ENCODE peak calls at places on chromosomes 3 and 15, in ten cellular contexts. One of them, this sample, is unnamed.

GRCh38 chr3:80018375-80018774 is 250.6 kb upstream of the ROBO1 start:
- DNase-seq in transverse colon: no peak
- DNase-seq in SK-N-SH: no peak
- DNase-seq in stomach: no peak
- DNase-seq in breast epithelium: no peak
- DNase-seq in H1: no peak
- DNase-seq in sigmoid colon: no peak
- DNase-seq in GM23338: no peak
- DNase-seq in HCT116: no peak
- DNase-seq in GM12878: no peak
- DNase-seq in this sample: no peak

GRCh38 chr3:151015762-151016161 is 43.2 kb upstream of the CLRN1 start:
- DNase-seq in transverse colon: no peak
- DNase-seq in SK-N-SH: no peak
- DNase-seq in stomach: no peak
- DNase-seq in breast epithelium: no peak
- DNase-seq in H1: no peak
- DNase-seq in sigmoid colon: no peak
- DNase-seq in GM23338: no peak
- DNase-seq in HCT116: no peak
- DNase-seq in GM12878: no peak
- DNase-seq in this sample: no peak

GRCh38 chr15:67511606-67512005 is 9.3 kb upstream of the C15orf61 start:
- DNase-seq in transverse colon: no peak
- DNase-seq in SK-N-SH: no peak
- DNase-seq in stomach: no peak
- DNase-seq in breast epithelium: no peak
- DNase-seq in H1: no peak
- DNase-seq in sigmoid colon: no peak
- DNase-seq in GM23338: no peak
- DNase-seq in HCT116: no peak
- DNase-seq in GM12878: no peak
- DNase-seq in this sample: no peak

GRCh38 chr3:45343947-45344346 is 44.4 kb upstream of the LARS2 start:
- DNase-seq in transverse colon: no peak
- DNase-seq in SK-N-SH: no peak
- DNase-seq in stomach: no peak
- DNase-seq in breast epithelium: no peak
- DNase-seq in H1: no peak
- DNase-seq in sigmoid colon: no peak
- DNase-seq in GM23338: peak
- DNase-seq in HCT116: peak
- DNase-seq in GM12878: no peak
- DNase-seq in this sample: no peak

GRCh38 chr3:100781311-100781710 is 72.0 kb downstream of the TFG start:
- DNase-seq in transverse colon: no peak
- DNase-seq in SK-N-SH: no peak
- DNase-seq in stomach: no peak
- DNase-seq in breast epithelium: no peak
- DNase-seq in H1: no peak
- DNase-seq in sigmoid colon: no peak
- DNase-seq in GM23338: no peak
- DNase-seq in HCT116: no peak
- DNase-seq in GM12878: no peak
- DNase-seq in this sample: no peak

GRCh38 chr15:48811325-48811938 is 563 bp upstream of the CEP152 start:
- DNase-seq in transverse colon: no peak
- DNase-seq in SK-N-SH: no peak
- DNase-seq in stomach: no peak
- DNase-seq in breast epithelium: no peak
- DNase-seq in H1: no peak
- DNase-seq in sigmoid colon: no peak
- DNase-seq in GM23338: peak
- DNase-seq in HCT116: no peak
- DNase-seq in GM12878: no peak
- DNase-seq in this sample: no peak

GRCh38 chr3:109685084-109686079 is 348.0 kb upstream of the DPPA4 start:
- DNase-seq in transverse colon: peak
- DNase-seq in SK-N-SH: peak
- DNase-seq in stomach: peak
- DNase-seq in breast epithelium: peak
- DNase-seq in H1: no peak
- DNase-seq in sigmoid colon: peak
- DNase-seq in GM23338: no peak
- DNase-seq in HCT116: peak
- DNase-seq in GM12878: no peak
- DNase-seq in this sample: no peak

GRCh38 chr3:126621171-126621570 is 33.8 kb downstream of the TXNRD3 start:
- DNase-seq in transverse colon: no peak
- DNase-seq in SK-N-SH: no peak
- DNase-seq in stomach: no peak
- DNase-seq in breast epithelium: no peak
- DNase-seq in H1: no peak
- DNase-seq in sigmoid colon: no peak
- DNase-seq in GM23338: no peak
- DNase-seq in HCT116: no peak
- DNase-seq in GM12878: no peak
- DNase-seq in this sample: no peak

GRCh38 chr3:97353176-97353575 is 411.4 kb upstream of the ARL6 start:
- DNase-seq in transverse colon: no peak
- DNase-seq in SK-N-SH: no peak
- DNase-seq in stomach: no peak
- DNase-seq in breast epithelium: no peak
- DNase-seq in H1: no peak
- DNase-seq in sigmoid colon: no peak
- DNase-seq in GM23338: no peak
- DNase-seq in HCT116: no peak
- DNase-seq in GM12878: no peak
- DNase-seq in this sample: no peak

GRCh38 chr3:130901463-130902204 is 7.8 kb downstream of the ATP2C1 start:
- DNase-seq in transverse colon: no peak
- DNase-seq in SK-N-SH: no peak
- DNase-seq in stomach: no peak
- DNase-seq in breast epithelium: no peak
- DNase-seq in H1: no peak
- DNase-seq in sigmoid colon: no peak
- DNase-seq in GM23338: no peak
- DNase-seq in HCT116: no peak
- DNase-seq in GM12878: no peak
- DNase-seq in this sample: no peak

GRCh38 chr3:99825239-99825638 is 7.6 kb downstream of the CMSS1 start:
- DNase-seq in transverse colon: no peak
- DNase-seq in SK-N-SH: no peak
- DNase-seq in stomach: no peak
- DNase-seq in breast epithelium: no peak
- DNase-seq in H1: no peak
- DNase-seq in sigmoid colon: no peak
- DNase-seq in GM23338: no peak
- DNase-seq in HCT116: no peak
- DNase-seq in GM12878: no peak
- DNase-seq in this sample: no peak

GRCh38 chr3:48276856-48277641 is 36.1 kb downstream of the ZNF589 start:
- DNase-seq in transverse colon: no peak
- DNase-seq in SK-N-SH: no peak
- DNase-seq in stomach: no peak
- DNase-seq in breast epithelium: no peak
- DNase-seq in H1: no peak
- DNase-seq in sigmoid colon: no peak
- DNase-seq in GM23338: peak
- DNase-seq in HCT116: no peak
- DNase-seq in GM12878: no peak
- DNase-seq in this sample: no peak

GRCh38 chr3:187979543-187979942 is 174.4 kb upstream of the LPP start:
- DNase-seq in transverse colon: no peak
- DNase-seq in SK-N-SH: no peak
- DNase-seq in stomach: no peak
- DNase-seq in breast epithelium: no peak
- DNase-seq in H1: no peak
- DNase-seq in sigmoid colon: no peak
- DNase-seq in GM23338: no peak
- DNase-seq in HCT116: no peak
- DNase-seq in GM12878: no peak
- DNase-seq in this sample: no peak

GRCh38 chr3:159416854-159417253 is 571.8 kb upstream of the IL12A start:
- DNase-seq in transverse colon: no peak
- DNase-seq in SK-N-SH: no peak
- DNase-seq in stomach: no peak
- DNase-seq in breast epithelium: no peak
- DNase-seq in H1: no peak
- DNase-seq in sigmoid colon: no peak
- DNase-seq in GM23338: no peak
- DNase-seq in HCT116: no peak
- DNase-seq in GM12878: no peak
- DNase-seq in this sample: no peak

GRCh38 chr15:69881760-69882159 is 216.0 kb downstream of the TLE3 start:
- DNase-seq in transverse colon: no peak
- DNase-seq in SK-N-SH: no peak
- DNase-seq in stomach: no peak
- DNase-seq in breast epithelium: no peak
- DNase-seq in H1: no peak
- DNase-seq in sigmoid colon: no peak
- DNase-seq in GM23338: no peak
- DNase-seq in HCT116: no peak
- DNase-seq in GM12878: peak
- DNase-seq in this sample: no peak

GRCh38 chr15:27238209-27238608 is 267.2 kb downstream of the GABRG3 start:
- DNase-seq in transverse colon: no peak
- DNase-seq in SK-N-SH: no peak
- DNase-seq in stomach: no peak
- DNase-seq in breast epithelium: no peak
- DNase-seq in H1: no peak
- DNase-seq in sigmoid colon: no peak
- DNase-seq in GM23338: peak
- DNase-seq in HCT116: no peak
- DNase-seq in GM12878: no peak
- DNase-seq in this sample: no peak

GRCh38 chr3:20396335-20396734 is 210.3 kb upstream of the SGO1 start:
- DNase-seq in transverse colon: no peak
- DNase-seq in SK-N-SH: no peak
- DNase-seq in stomach: no peak
- DNase-seq in breast epithelium: no peak
- DNase-seq in H1: no peak
- DNase-seq in sigmoid colon: no peak
- DNase-seq in GM23338: no peak
- DNase-seq in HCT116: no peak
- DNase-seq in GM12878: no peak
- DNase-seq in this sample: no peak

GRCh38 chr15:99006904-99007495 is 592 bp downstream of the PGPEP1L start:
- DNase-seq in transverse colon: no peak
- DNase-seq in SK-N-SH: no peak
- DNase-seq in stomach: no peak
- DNase-seq in breast epithelium: no peak
- DNase-seq in H1: no peak
- DNase-seq in sigmoid colon: peak
- DNase-seq in GM23338: no peak
- DNase-seq in HCT116: no peak
- DNase-seq in GM12878: no peak
- DNase-seq in this sample: no peak

GRCh38 chr15:62977952-62978811 is 64.4 kb upstream of the TPM1 start:
- DNase-seq in transverse colon: no peak
- DNase-seq in SK-N-SH: no peak
- DNase-seq in stomach: no peak
- DNase-seq in breast epithelium: peak
- DNase-seq in H1: no peak
- DNase-seq in sigmoid colon: no peak
- DNase-seq in GM23338: no peak
- DNase-seq in HCT116: no peak
- DNase-seq in GM12878: no peak
- DNase-seq in this sample: no peak

DNA sequence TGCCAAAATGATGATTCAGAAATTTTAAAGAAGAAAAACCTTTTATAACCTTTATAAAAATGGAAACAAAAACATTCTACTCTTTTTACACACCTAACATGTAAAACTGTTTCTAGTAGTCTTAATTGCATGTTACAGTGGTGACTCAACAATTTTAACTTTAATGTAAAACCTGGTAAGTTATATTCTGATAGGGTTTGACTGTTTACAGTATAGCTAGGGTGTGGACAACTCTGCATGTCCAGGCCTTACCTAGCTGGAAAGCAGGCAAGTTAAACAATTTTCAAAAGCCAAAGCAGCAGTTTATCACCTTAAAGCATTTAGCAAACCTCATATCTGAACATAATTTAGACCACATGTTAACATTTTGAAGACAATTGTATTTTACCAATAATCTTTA is 328.5 kb downstream of the NEK10 start:
- DNase-seq in transverse colon: no peak
- DNase-seq in SK-N-SH: no peak
- DNase-seq in stomach: no peak
- DNase-seq in breast epithelium: no peak
- DNase-seq in H1: no peak
- DNase-seq in sigmoid colon: no peak
- DNase-seq in GM23338: no peak
- DNase-seq in HCT116: no peak
- DNase-seq in GM12878: no peak
- DNase-seq in this sample: no peak
- TF ChIP-seq POLR2AphosphoS5 in transverse colon: no peak
- TF ChIP-seq POLR2AphosphoS5 in SK-N-SH: no peak
- TF ChIP-seq POLR2AphosphoS5 in stomach: no peak
- TF ChIP-seq POLR2AphosphoS5 in breast epithelium: no peak
- TF ChIP-seq POLR2AphosphoS5 in H1: no peak
- TF ChIP-seq POLR2AphosphoS5 in sigmoid colon: no peak
- TF ChIP-seq POLR2AphosphoS5 in GM23338: no peak
- TF ChIP-seq POLR2AphosphoS5 in HCT116: no peak
- TF ChIP-seq POLR2AphosphoS5 in GM12878: no peak
- TF ChIP-seq POLR2AphosphoS5 in this sample: no peak

GRCh38 chr3:63908776-63909175 is 3.4 kb downstream of the SCAANT1 start:
- DNase-seq in transverse colon: no peak
- DNase-seq in SK-N-SH: no peak
- DNase-seq in stomach: no peak
- DNase-seq in breast epithelium: no peak
- DNase-seq in H1: no peak
- DNase-seq in sigmoid colon: no peak
- DNase-seq in GM23338: no peak
- DNase-seq in HCT116: no peak
- DNase-seq in GM12878: no peak
- DNase-seq in this sample: no peak
- TF ChIP-seq CTCF in transverse colon: no peak
- TF ChIP-seq CTCF in SK-N-SH: no peak
- TF ChIP-seq CTCF in stomach: no peak
- TF ChIP-seq CTCF in breast epithelium: no peak
- TF ChIP-seq CTCF in H1: no peak
- TF ChIP-seq CTCF in sigmoid colon: no peak
- TF ChIP-seq CTCF in GM23338: no peak
- TF ChIP-seq CTCF in HCT116: no peak
- TF ChIP-seq CTCF in GM12878: no peak
- TF ChIP-seq CTCF in this sample: no peak

GRCh38 chr3:120177151-120177550 is 82.9 kb upstream of the GSK3B start:
- DNase-seq in transverse colon: no peak
- DNase-seq in SK-N-SH: peak
- DNase-seq in stomach: no peak
- DNase-seq in breast epithelium: peak
- DNase-seq in H1: peak
- DNase-seq in sigmoid colon: no peak
- DNase-seq in GM23338: peak
- DNase-seq in HCT116: no peak
- DNase-seq in GM12878: no peak
- DNase-seq in this sample: no peak
- H3K4me3 ChIP-seq in transverse colon: no peak
- H3K4me3 ChIP-seq in SK-N-SH: no peak
- H3K4me3 ChIP-seq in stomach: no peak
- H3K4me3 ChIP-seq in breast epithelium: no peak
- H3K4me3 ChIP-seq in H1: no peak
- H3K4me3 ChIP-seq in sigmoid colon: no peak
- H3K4me3 ChIP-seq in GM23338: no peak
- H3K4me3 ChIP-seq in HCT116: no peak
- H3K4me3 ChIP-seq in GM12878: no peak
- H3K4me3 ChIP-seq in this sample: no peak

GRCh38 chr3:146162561-146162960 is 1.6 kb upstream of the PLOD2 start:
- DNase-seq in transverse colon: no peak
- DNase-seq in SK-N-SH: no peak
- DNase-seq in stomach: no peak
- DNase-seq in breast epithelium: no peak
- DNase-seq in H1: no peak
- DNase-seq in sigmoid colon: peak
- DNase-seq in GM23338: no peak
- DNase-seq in HCT116: no peak
- DNase-seq in GM12878: no peak
- DNase-seq in this sample: no peak
- TF ChIP-seq POLR2AphosphoS5 in transverse colon: no peak
- TF ChIP-seq POLR2AphosphoS5 in SK-N-SH: no peak
- TF ChIP-seq POLR2AphosphoS5 in stomach: no peak
- TF ChIP-seq POLR2AphosphoS5 in breast epithelium: no peak
- TF ChIP-seq POLR2AphosphoS5 in H1: no peak
- TF ChIP-seq POLR2AphosphoS5 in sigmoid colon: no peak
- TF ChIP-seq POLR2AphosphoS5 in GM23338: no peak
- TF ChIP-seq POLR2AphosphoS5 in HCT116: no peak
- TF ChIP-seq POLR2AphosphoS5 in GM12878: no peak
- TF ChIP-seq POLR2AphosphoS5 in this sample: no peak